ENCODE peak calls at places on chromosomes 6 and 20, in six cellular contexts. D, G, F, B, Z and R are unnamed samples.

GRCh38 chr6:10976571-10976970 is 67.5 kb downstream of the ELOVL2 start:
- DNase-seq in F (no peak), G (no peak), D (no peak), Z (no peak), B (no peak), R (no peak)

GRCh38 chr6:139577991-139578604 is 203.7 kb upstream of the CITED2 start:
- DNase-seq in G (no peak), Z (no peak), D (no peak), B (peak), F (no peak), R (no peak)

GRCh38 chr6:158869604-158870417 is 50.6 kb upstream of the EZR start:
- DNase-seq in F (peak), G (peak), B (peak), D (peak), Z (peak), R (peak)

GRCh38 chr6:85250586-85251216 is 199.2 kb upstream of the NT5E start:
- DNase-seq in F (no peak), Z (no peak), G (no peak), B (no peak), D (no peak), R (no peak)

GRCh38 chr6:3960754-3961361 is 111.7 kb downstream of the FAM50B start:
- DNase-seq in F (no peak), B (peak), G (no peak), Z (no peak), D (no peak), R (no peak)

GRCh38 chr6:134822920-134823430 is 126.9 kb downstream of the ALDH8A1 start:
- DNase-seq in G (no peak), Z (peak), F (no peak), B (peak), D (peak), R (peak)

GRCh38 chr20:38200646-38201045 is 35.6 kb upstream of the TGM2 start:
- DNase-seq in B (no peak), D (no peak), Z (no peak), G (no peak), F (no peak), R (no peak)

GRCh38 chr20:2149507-2149906 is 47.9 kb downstream of the STK35 start:
- DNase-seq in G (peak), D (no peak), Z (no peak), B (peak), F (no peak), R (no peak)

GRCh38 chr6:34391023-34391485 is 1.4 kb downstream of the NUDT3 start:
- DNase-seq in G (peak), B (peak), F (no peak), Z (peak), D (no peak), R (no peak)

GRCh38 chr20:47358672-47359532 is 2.4 kb upstream of the ZMYND8 start:
- DNase-seq in Z (peak), B (peak), D (no peak), G (peak), F (no peak), R (no peak)

GRCh38 chr6:100617633-100618348 is 153.1 kb upstream of the SIM1 start:
- DNase-seq in G (no peak), F (no peak), B (no peak), D (no peak), Z (no peak), R (no peak)

GRCh38 chr6:19715166-19715558 is 122.0 kb upstream of the ID4 start:
- DNase-seq in D (no peak), B (peak), G (no peak), Z (no peak), F (no peak), R (no peak)